ENCODE peak calls at places on chromosomes 13 and 19, in seven cellular contexts. One of them, this sample, is unnamed.

GRCh38 chr19:33387351-33388230 is 14.1 kb downstream of the CEBPG start:
- DNase-seq in adrenal gland: no peak
- DNase-seq in neural crest cell: no peak
- DNase-seq in NCI-H1092 treated with DMSO at 0.1 percent for 48 hours: no peak
- DNase-seq in stimulated activated CD4-positive, alpha-beta T cell treated with anti-CD3 and anti-CD28 coated beads, Interleukin-15, amount 100 ng/mL, for 24 hours: no peak
- DNase-seq in HCEC 1CT: no peak
- DNase-seq in central memory CD8-positive, alpha-beta T cell: no peak
- DNase-seq in this sample: no peak

GRCh38 chr13:75762967-75763366 is 126.8 kb downstream of the LMO7 start:
- DNase-seq in adrenal gland: no peak
- DNase-seq in neural crest cell: no peak
- DNase-seq in NCI-H1092 treated with DMSO at 0.1 percent for 48 hours: no peak
- DNase-seq in stimulated activated CD4-positive, alpha-beta T cell treated with anti-CD3 and anti-CD28 coated beads, Interleukin-15, amount 100 ng/mL, for 24 hours: no peak
- DNase-seq in HCEC 1CT: no peak
- DNase-seq in central memory CD8-positive, alpha-beta T cell: no peak
- DNase-seq in this sample: no peak

GRCh38 chr19:38034153-38034835 is 127.3 kb downstream of the SIPA1L3 start:
- DNase-seq in adrenal gland: no peak
- DNase-seq in neural crest cell: no peak
- DNase-seq in NCI-H1092 treated with DMSO at 0.1 percent for 48 hours: no peak
- DNase-seq in stimulated activated CD4-positive, alpha-beta T cell treated with anti-CD3 and anti-CD28 coated beads, Interleukin-15, amount 100 ng/mL, for 24 hours: no peak
- DNase-seq in HCEC 1CT: no peak
- DNase-seq in central memory CD8-positive, alpha-beta T cell: no peak
- DNase-seq in this sample: no peak

GRCh38 chr19:16588089-16588823 is 16.0 kb upstream of the SLC35E1 start:
- DNase-seq in adrenal gland: peak; percentile 60
- DNase-seq in neural crest cell: no peak
- DNase-seq in NCI-H1092 treated with DMSO at 0.1 percent for 48 hours: peak; percentile 39
- DNase-seq in stimulated activated CD4-positive, alpha-beta T cell treated with anti-CD3 and anti-CD28 coated beads, Interleukin-15, amount 100 ng/mL, for 24 hours: peak; percentile 79
- DNase-seq in HCEC 1CT: no peak
- DNase-seq in central memory CD8-positive, alpha-beta T cell: peak; percentile 51
- DNase-seq in this sample: no peak

GRCh38 chr13:46172531-46172991 is 9.4 kb downstream of the LCP1 start:
- DNase-seq in adrenal gland: no peak
- DNase-seq in neural crest cell: no peak
- DNase-seq in NCI-H1092 treated with DMSO at 0.1 percent for 48 hours: no peak
- DNase-seq in stimulated activated CD4-positive, alpha-beta T cell treated with anti-CD3 and anti-CD28 coated beads, Interleukin-15, amount 100 ng/mL, for 24 hours: peak; percentile 51
- DNase-seq in HCEC 1CT: no peak
- DNase-seq in central memory CD8-positive, alpha-beta T cell: no peak
- DNase-seq in this sample: no peak

GRCh38 chr19:3062165-3063105 is at the start of gene TLE5:
- DNase-seq in adrenal gland: peak; percentile 85
- DNase-seq in neural crest cell: no peak
- DNase-seq in NCI-H1092 treated with DMSO at 0.1 percent for 48 hours: peak; percentile 29
- DNase-seq in stimulated activated CD4-positive, alpha-beta T cell treated with anti-CD3 and anti-CD28 coated beads, Interleukin-15, amount 100 ng/mL, for 24 hours: peak; percentile 75
- DNase-seq in HCEC 1CT: peak; percentile 49
- DNase-seq in central memory CD8-positive, alpha-beta T cell: peak; percentile 46
- DNase-seq in this sample: no peak

GRCh38 chr13:28867564-28867963 is 47.4 kb downstream of the MTUS2 start:
- DNase-seq in adrenal gland: no peak
- DNase-seq in neural crest cell: no peak
- DNase-seq in NCI-H1092 treated with DMSO at 0.1 percent for 48 hours: no peak
- DNase-seq in stimulated activated CD4-positive, alpha-beta T cell treated with anti-CD3 and anti-CD28 coated beads, Interleukin-15, amount 100 ng/mL, for 24 hours: no peak
- DNase-seq in HCEC 1CT: no peak
- DNase-seq in central memory CD8-positive, alpha-beta T cell: no peak
- DNase-seq in this sample: no peak

GRCh38 chr13:34617684-34618083 is 324.4 kb upstream of the NBEA start:
- DNase-seq in adrenal gland: no peak
- DNase-seq in neural crest cell: no peak
- DNase-seq in NCI-H1092 treated with DMSO at 0.1 percent for 48 hours: no peak
- DNase-seq in stimulated activated CD4-positive, alpha-beta T cell treated with anti-CD3 and anti-CD28 coated beads, Interleukin-15, amount 100 ng/mL, for 24 hours: no peak
- DNase-seq in HCEC 1CT: no peak
- DNase-seq in central memory CD8-positive, alpha-beta T cell: no peak
- DNase-seq in this sample: no peak

GRCh38 chr19:37999309-38000213 is 92.6 kb downstream of the SIPA1L3 start:
- DNase-seq in adrenal gland: peak; percentile 64
- DNase-seq in neural crest cell: no peak
- DNase-seq in NCI-H1092 treated with DMSO at 0.1 percent for 48 hours: no peak
- DNase-seq in stimulated activated CD4-positive, alpha-beta T cell treated with anti-CD3 and anti-CD28 coated beads, Interleukin-15, amount 100 ng/mL, for 24 hours: no peak
- DNase-seq in HCEC 1CT: peak; percentile 99
- DNase-seq in central memory CD8-positive, alpha-beta T cell: no peak
- DNase-seq in this sample: peak; percentile 98